ENCODE peak calls at places on chromosome 21, in nine cellular contexts. C is caudate nucleus, L is breast epithelium, K is T follicular helper cell, S is fibroblast of the conjunctiva, X is Peyer's patch, T is SHP77 treated with DMSO at 0.1 percent for 48 hours, M is T-helper 9 cell, J is HEK293T. V is an unnamed sample.

GRCh38 chr21:43921979-43922945 is 57.2 kb downstream of the AGPAT3 start:
- DNase-seq in T (no peak), M (no peak), C (peak; percentile 45), J (no peak), S (no peak), K (peak; percentile 52), X (no peak), L (no peak), V (no peak)

GRCh38 chr21:36027352-36027751 is 33.0 kb downstream of the SETD4 start:
- DNase-seq in K (no peak), M (no peak), X (no peak), J (no peak), S (no peak), L (no peak), T (no peak), C (no peak), V (no peak)

GRCh38 chr21:44653656-44654575 is 543 bp downstream of the KRTAP12-4 start:
- DNase-seq in M (peak; percentile 62), J (no peak), S (no peak), K (peak; percentile 66), L (no peak), X (no peak), C (no peak), T (peak; percentile 5), V (peak; percentile 70)

GRCh38 chr21:14686466-14687276 is 140.6 kb upstream of the SAMSN1 start:
- DNase-seq in T (no peak), M (no peak), X (no peak), C (no peak), S (no peak), J (no peak), L (no peak), K (no peak), V (no peak)

GRCh38 chr21:17491716-17492414 is 21.0 kb upstream of the CXADR start:
- DNase-seq in X (no peak), M (no peak), J (no peak), K (no peak), S (peak; percentile 96), C (no peak), L (no peak), T (no peak), V (no peak)

GRCh38 chr21:41753001-41753725 is 13.7 kb downstream of the RIPK4 start:
- DNase-seq in J (no peak), M (no peak), C (no peak), X (peak; percentile 34), T (no peak), K (no peak), S (no peak), L (no peak), V (no peak)

GRCh38 chr21:42239973-42240372 is 21.0 kb downstream of the ABCG1 start:
- DNase-seq in C (no peak), L (no peak), K (no peak), X (no peak), S (no peak), M (no peak), T (no peak), J (no peak), V (no peak)

GRCh38 chr21:39048064-39048463 is 135.2 kb downstream of the PSMG1 start:
- DNase-seq in K (no peak), T (no peak), J (peak; percentile 28), C (no peak), M (no peak), L (no peak), S (peak; percentile 67), X (no peak), V (no peak)

GRCh38 chr21:37231671-37232070 is 35.5 kb downstream of the VPS26C start:
- DNase-seq in S (no peak), X (no peak), C (no peak), K (no peak), L (no peak), M (no peak), T (no peak), J (no peak), V (peak; percentile 62)

GRCh38 chr21:43938751-43939442 is 73.2 kb upstream of the TRAPPC10 start:
- DNase-seq in L (peak; percentile 62), X (peak; percentile 90), S (peak; percentile 26), M (peak; percentile 88), C (peak; percentile 57), K (peak; percentile 87), J (peak; percentile 95), T (peak; percentile 29), V (peak; percentile 70)

GRCh38 chr21:32135401-32136363 is 143.2 kb downstream of the MIS18A start:
- DNase-seq in L (no peak), J (no peak), M (no peak), X (no peak), T (no peak), C (no peak), K (no peak), S (peak; percentile 40), V (no peak)

GRCh38 chr21:14479387-14479786 is 66.7 kb downstream of the SAMSN1 start:
- DNase-seq in K (no peak), L (no peak), M (no peak), S (no peak), X (no peak), C (no peak), J (no peak), T (no peak), V (no peak)

GRCh38 chr21:45302082-45303061 is 14.7 kb upstream of the POFUT2 start:
- DNase-seq in T (no peak), M (peak; percentile 52), X (peak; percentile 63), S (no peak), L (no peak), J (no peak), C (no peak), K (peak; percentile 63), V (no peak)

GRCh38 chr21:32371913-32372314 is 20.9 kb downstream of the URB1 start:
- DNase-seq in T (no peak), M (no peak), X (no peak), S (peak; percentile 83), C (no peak), K (no peak), J (no peak), L (peak; percentile 50), V (no peak)

GRCh38 chr21:31556662-31557061 is 102.8 kb upstream of the SOD1 start:
- DNase-seq in X (no peak), K (no peak), C (no peak), M (no peak), J (no peak), S (no peak), L (no peak), T (no peak), V (no peak)

GRCh38 chr21:22278366-22278765 is 1280.2 kb downstream of the NCAM2 start:
- DNase-seq in X (no peak), L (no peak), J (no peak), T (no peak), M (no peak), C (no peak), K (no peak), S (no peak), V (no peak)

GRCh38 chr21:44065428-44065827 is 41.8 kb upstream of the PWP2 start:
- DNase-seq in X (no peak), S (no peak), C (no peak), M (peak; percentile 72), L (no peak), J (no peak), K (peak; percentile 84), T (no peak), V (peak; percentile 76)

GRCh38 chr21:34885636-34886553 is 163.2 kb downstream of the RUNX1 start:
- DNase-seq in T (no peak), J (no peak), C (no peak), K (no peak), S (no peak), L (no peak), M (no peak), X (peak; percentile 71), V (no peak)

GRCh38 chr21:38244885-38245869 is 11.6 kb upstream of the KCNJ15 start:
- DNase-seq in T (no peak), L (no peak), C (no peak), K (peak; percentile 46), S (peak; percentile 43), X (no peak), M (peak; percentile 6), J (no peak), V (no peak)

GRCh38 chr21:30257773-30258172 is 25.0 kb downstream of the KRTAP24-1 start:
- DNase-seq in L (no peak), J (peak; percentile 36), X (no peak), K (no peak), T (peak; percentile 7), C (no peak), M (no peak), S (peak; percentile 43), V (no peak)

GRCh38 chr21:42002421-42002958 is 7.7 kb downstream of the ZBTB21 start:
- DNase-seq in J (no peak), L (no peak), S (peak; percentile 63), K (peak; percentile 41), C (peak; percentile 48), M (no peak), T (no peak), X (no peak), V (no peak)

GRCh38 chr21:46168238-46168637 is 12.9 kb upstream of the FTCD start:
- DNase-seq in T (no peak), L (peak; percentile 12), S (no peak), K (no peak), X (no peak), C (no peak), M (no peak), J (no peak), V (no peak)

GRCh38 chr21:36141513-36141925 is 6.6 kb downstream of the CBR3 start:
- DNase-seq in X (peak; percentile 91), T (peak; percentile 95), J (peak; percentile 75), L (peak; percentile 89), S (peak; percentile 77), K (peak; percentile 85), M (peak; percentile 81), C (peak; percentile 50), V (peak; percentile 93)

GRCh38 chr21:39175154-39175553 is 8.1 kb downstream of the PSMG1 start:
- DNase-seq in M (no peak), S (no peak), K (no peak), L (no peak), C (no peak), T (no peak), J (no peak), X (no peak), V (no peak)

GRCh38 chr21:33940164-33940563 is 24.6 kb upstream of the ATP5PO start:
- DNase-seq in L (no peak), T (no peak), C (no peak), X (no peak), J (no peak), M (no peak), K (no peak), S (no peak), V (no peak)

GRCh38 chr21:21002137-21002536 is 3.9 kb downstream of the NCAM2 start:
- DNase-seq in T (no peak), S (no peak), X (no peak), K (no peak), M (no peak), J (no peak), C (no peak), L (no peak), V (no peak)

GRCh38 chr21:42010507-42011493 is 640 bp upstream of the ZBTB21 start:
- DNase-seq in S (no peak), L (peak; percentile 17), T (peak; percentile 8), K (peak; percentile 10), C (no peak), J (peak; percentile 51), X (no peak), M (peak; percentile 6), V (no peak)

GRCh38 chr21:45146801-45147200 is 72.4 kb downstream of the ADARB1 start:
- DNase-seq in S (no peak), L (peak; percentile 10), C (no peak), X (no peak), M (no peak), J (no peak), T (no peak), K (no peak), V (no peak)

GRCh38 chr21:39033878-39034589 is 149.2 kb downstream of the PSMG1 start:
- DNase-seq in L (peak; percentile 74), M (no peak), C (no peak), K (no peak), X (peak; percentile 90), T (peak; percentile 27), J (no peak), S (no peak), V (peak; percentile 88)

GRCh38 chr21:41196990-41197389 is 29.0 kb downstream of the BACE2 start:
- DNase-seq in X (no peak), C (no peak), L (no peak), T (no peak), M (no peak), J (no peak), K (no peak), S (no peak), V (no peak)

GRCh38 chr21:44708866-44709425 is 2.4 kb downstream of the TSPEAR start:
- DNase-seq in S (no peak), T (no peak), C (no peak), M (no peak), J (no peak), L (no peak), X (peak; percentile 24), K (no peak), V (no peak)